ENCODE peak calls at places on chromosome 5, in six cellular contexts. B is left ventricle myocardium inferior, G is fibroblast of lung, C is thyroid gland, Q is RWPE2, E is upper lobe of right lung. L is an unnamed sample.

GRCh38 chr5:1185652-1186350 is 15.6 kb upstream of the SLC6A19 start:
- DNase-seq in B (peak), G (no peak), C (peak), Q (peak), E (no peak), L (no peak)

GRCh38 chr5:83509535-83509934 is 38.0 kb downstream of the VCAN start:
- DNase-seq in B (no peak), G (peak), C (peak), Q (no peak), E (no peak), L (no peak)

GRCh38 chr5:150540615-150541396 is 32.9 kb downstream of the NDST1 start:
- DNase-seq in B (no peak), G (peak), C (peak), Q (no peak), E (no peak), L (no peak)

GRCh38 chr5:142640316-142641005 is 45.4 kb downstream of the FGF1 start:
- DNase-seq in B (no peak), G (no peak), C (no peak), Q (no peak), E (no peak), L (no peak)

GRCh38 chr5:1916041-1917001 is 33.6 kb upstream of the IRX4 start:
- DNase-seq in B (no peak), G (no peak), C (no peak), Q (peak), E (peak), L (no peak)

GRCh38 chr5:177601577-177602457 is 1.9 kb downstream of the B4GALT7 start:
- DNase-seq in B (no peak), G (no peak), C (no peak), Q (peak), E (peak), L (peak)

GRCh38 chr5:142597546-142598337 is 88.1 kb downstream of the FGF1 start:
- DNase-seq in B (no peak), G (peak), C (peak), Q (peak), E (no peak), L (peak)

GRCh38 chr5:86679529-86679928 is 61.8 kb downstream of the COX7C start:
- DNase-seq in B (no peak), G (peak), C (peak), Q (no peak), E (no peak), L (peak)

GRCh38 chr5:139974661-139975060 is 68.4 kb downstream of the NRG2 start:
- DNase-seq in B (no peak), G (no peak), C (no peak), Q (no peak), E (no peak), L (no peak)

GRCh38 chr5:131193106-131193505 is 22.4 kb downstream of the LYRM7 start:
- DNase-seq in B (no peak), G (no peak), C (no peak), Q (no peak), E (no peak), L (no peak)

GRCh38 chr5:64207978-64208377 is 42.3 kb downstream of the RNF180 start:
- DNase-seq in B (no peak), G (peak), C (no peak), Q (no peak), E (no peak), L (peak)

GRCh38 chr5:147417133-147417813 is 92.6 kb downstream of the DPYSL3 start:
- DNase-seq in B (peak), G (peak), C (peak), Q (no peak), E (no peak), L (peak)

GRCh38 chr5:133205649-133206048 is 153.8 kb downstream of the HSPA4 start:
- DNase-seq in B (no peak), G (peak), C (no peak), Q (no peak), E (no peak), L (no peak)

GRCh38 chr5:174503461-174504265 is 220.7 kb upstream of the MSX2 start:
- DNase-seq in B (no peak), G (peak), C (peak), Q (peak), E (no peak), L (peak)

GRCh38 chr5:89313044-89313443 is 430.1 kb upstream of the MEF2C start:
- DNase-seq in B (no peak), G (peak), C (no peak), Q (peak), E (no peak), L (no peak)

GRCh38 chr5:131514316-131515275 is 120.4 kb downstream of the RAPGEF6 start:
- DNase-seq in B (no peak), G (no peak), C (no peak), Q (no peak), E (no peak), L (no peak)

GRCh38 chr5:34826347-34826746 is 12.6 kb upstream of the TTC23L start:
- DNase-seq in B (no peak), G (no peak), C (peak), Q (no peak), E (no peak), L (no peak)

GRCh38 chr5:28415791-28416443 is 1377.5 kb upstream of the CDH9 start:
- DNase-seq in B (no peak), G (no peak), C (no peak), Q (no peak), E (no peak), L (no peak)

GRCh38 chr5:175347027-175347426 is 97.0 kb downstream of the DRD1 start:
- DNase-seq in B (no peak), G (peak), C (no peak), Q (no peak), E (no peak), L (no peak)

GRCh38 chr5:7503564-7503963 is 107.6 kb downstream of the ADCY2 start:
- DNase-seq in B (no peak), G (no peak), C (no peak), Q (no peak), E (no peak), L (no peak)

GRCh38 chr5:19950897-19951296 is 37.1 kb downstream of the CDH18 start:
- DNase-seq in B (no peak), G (no peak), C (no peak), Q (no peak), E (no peak), L (no peak)

GRCh38 chr5:38018011-38018410 is 178.2 kb upstream of the GDNF start:
- DNase-seq in B (no peak), G (no peak), C (no peak), Q (no peak), E (no peak), L (no peak)

GRCh38 chr5:15483348-15484090 is 16.5 kb upstream of the FBXL7 start:
- DNase-seq in B (no peak), G (peak), C (no peak), Q (no peak), E (no peak), L (peak)

GRCh38 chr5:68007446-68007845 is 208.1 kb upstream of the PIK3R1 start:
- DNase-seq in B (peak), G (peak), C (no peak), Q (no peak), E (peak), L (no peak)

DNA sequence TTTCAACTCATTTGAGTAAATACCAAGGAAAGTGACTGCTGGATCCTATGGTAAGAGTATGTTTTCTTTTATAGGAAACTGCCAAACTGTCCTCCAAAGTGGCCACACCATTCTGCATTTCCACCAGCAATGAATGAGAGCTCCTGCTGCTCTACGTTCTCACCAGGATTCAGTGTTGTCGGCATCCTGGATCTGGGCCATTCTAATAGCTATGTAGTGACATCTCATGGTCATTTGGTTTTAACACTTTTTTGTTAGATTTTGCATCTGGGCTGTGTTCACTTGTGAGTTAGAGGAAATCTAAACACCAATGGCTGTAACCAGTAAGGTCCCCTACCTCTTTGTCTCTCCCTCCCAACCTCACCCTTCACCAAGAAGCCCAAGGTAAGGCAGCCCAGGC is 115.9 kb downstream of the ATPSCKMT start:
- DNase-seq in B (no peak), G (peak), C (no peak), Q (no peak), E (no peak), L (no peak)
- TF ChIP-seq CTCF in B (no peak), G (no peak), C (no peak), Q (peak), E (no peak), L (no peak)

GRCh38 chr5:56342612-56343011 is 109.5 kb upstream of the ANKRD55 start:
- DNase-seq in B (no peak), G (no peak), C (no peak), Q (no peak), E (no peak), L (no peak)

GRCh38 chr5:56346044-56346710 is 113.0 kb upstream of the ANKRD55 start:
- DNase-seq in B (no peak), G (no peak), C (no peak), Q (no peak), E (no peak), L (no peak)

GRCh38 chr5:56343988-56344387 is 110.9 kb upstream of the ANKRD55 start:
- DNase-seq in B (no peak), G (no peak), C (no peak), Q (no peak), E (no peak), L (no peak)

GRCh38 chr5:56345352-56345751 is 112.2 kb upstream of the ANKRD55 start:
- DNase-seq in B (no peak), G (no peak), C (no peak), Q (no peak), E (no peak), L (no peak)

DNA sequence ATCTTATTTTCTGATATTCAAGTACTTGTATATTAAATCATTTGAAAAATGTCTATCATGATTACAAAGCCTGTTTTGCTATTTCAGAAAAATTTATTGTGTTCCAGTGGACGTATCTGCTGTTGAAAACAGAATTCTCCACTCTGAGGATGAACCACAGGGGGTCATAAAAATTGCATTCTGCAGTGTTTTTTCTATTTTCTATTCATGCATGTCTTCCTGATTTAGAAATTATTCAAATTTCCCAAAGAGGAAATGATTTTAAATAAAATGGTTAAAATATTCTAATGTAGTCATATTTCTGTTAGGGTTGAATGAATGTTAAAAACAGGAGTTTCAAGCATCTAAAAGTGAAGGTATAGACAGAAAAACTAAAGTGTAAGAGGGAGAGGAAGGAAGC is 111.5 kb upstream of the ANKRD55 start:
- DNase-seq in B (no peak), G (no peak), C (no peak), Q (no peak), E (no peak), L (no peak)
- H3K4me3 ChIP-seq in B (no peak), G (no peak), C (no peak), Q (no peak), E (no peak), L (no peak)

DNA sequence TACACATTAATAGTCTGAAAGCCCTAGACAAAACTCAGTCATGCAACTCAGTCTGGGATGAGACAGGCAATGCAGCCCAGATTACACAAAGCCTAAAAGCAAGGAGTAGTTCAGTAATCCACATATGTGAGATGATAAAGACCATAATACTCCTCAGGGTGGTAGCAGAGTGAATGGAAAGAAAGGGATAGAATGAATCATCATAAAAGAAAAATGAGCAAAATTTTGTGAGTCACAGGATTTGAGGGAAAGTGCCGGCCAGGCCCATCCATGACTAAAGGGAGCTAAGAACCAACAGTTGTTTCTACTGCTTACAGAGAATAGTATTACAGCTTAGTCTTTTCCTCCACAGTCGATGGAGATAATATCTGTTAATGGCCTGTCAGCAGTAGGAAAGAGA is 90.0 kb upstream of the POU5F2 start:
- DNase-seq in B (no peak), G (peak), C (no peak), Q (no peak), E (no peak), L (no peak)
- TF ChIP-seq CTCF in B (no peak), G (no peak), C (no peak), Q (peak), E (no peak), L (no peak)

GRCh38 chr5:66252849-66253248 is 108.7 kb downstream of the SREK1 start:
- DNase-seq in B (no peak), G (no peak), C (no peak), Q (no peak), E (no peak), L (no peak)

GRCh38 chr5:66249920-66250319 is 105.8 kb downstream of the SREK1 start:
- DNase-seq in B (no peak), G (no peak), C (no peak), Q (no peak), E (no peak), L (no peak)

GRCh38 chr5:66246621-66247020 is 102.5 kb downstream of the SREK1 start:
- DNase-seq in B (no peak), G (peak), C (no peak), Q (no peak), E (no peak), L (no peak)

GRCh38 chr5:66247176-66247960 is 103.3 kb downstream of the SREK1 start:
- DNase-seq in B (no peak), G (peak), C (no peak), Q (no peak), E (no peak), L (no peak)

DNA sequence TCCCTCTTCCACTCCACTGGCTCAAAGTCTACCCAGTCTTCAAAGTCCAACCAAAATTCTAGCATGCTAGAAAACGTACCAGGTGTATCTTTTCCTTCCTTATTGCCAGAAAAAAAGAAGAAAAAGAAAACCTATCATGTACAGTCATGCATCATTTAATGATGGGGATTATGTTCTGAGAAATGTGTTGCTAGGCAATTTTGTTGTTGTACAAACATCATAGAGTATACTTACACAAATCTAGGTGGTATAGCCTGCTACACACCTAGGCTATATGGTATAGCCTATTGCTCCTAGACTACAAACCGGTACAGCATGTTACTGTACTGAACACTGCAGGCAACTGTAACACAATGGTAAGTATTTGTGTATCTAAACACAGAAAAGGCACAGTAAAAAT is 104.8 kb downstream of the SREK1 start:
- DNase-seq in B (no peak), G (no peak), C (no peak), Q (no peak), E (no peak), L (no peak)
- H3K4me3 ChIP-seq in B (no peak), G (no peak), C (no peak), Q (no peak), E (no peak), L (no peak)

GRCh38 chr5:72195581-72195980 is 88.3 kb downstream of the MAP1B start:
- DNase-seq in B (no peak), G (no peak), C (no peak), Q (no peak), E (no peak), L (no peak)
- TF ChIP-seq CTCF in B (no peak), G (no peak), C (no peak), Q (no peak), E (no peak), L (no peak)